ENCODE peak calls at places on chromosomes 6 and 20, in four cellular contexts. One of them, this sample, is unnamed.

GRCh38 chr6:25895773-25896172 is 21.7 kb upstream of the SLC17A3 start:
- DNase-seq in H1: no peak
- DNase-seq in HepG2: no peak
- DNase-seq in K562: no peak
- DNase-seq in this sample: no peak

GRCh38 chr20:61096463-61096862 is 155.6 kb upstream of the CDH4 start:
- DNase-seq in H1: no peak
- DNase-seq in HepG2: no peak
- DNase-seq in K562: no peak
- DNase-seq in this sample: no peak

GRCh38 chr6:73521351-73522254 is 771 bp upstream of the EEF1A1 start:
- DNase-seq in H1: no peak
- DNase-seq in HepG2: peak
- DNase-seq in K562: no peak
- DNase-seq in this sample: no peak

GRCh38 chr6:90462102-90462501 is 124.8 kb downstream of the MAP3K7 start:
- DNase-seq in H1: no peak
- DNase-seq in HepG2: no peak
- DNase-seq in K562: no peak
- DNase-seq in this sample: no peak

GRCh38 chr20:58692579-58693225 is at the start of gene NPEPL1:
- DNase-seq in H1: no peak
- DNase-seq in HepG2: no peak
- DNase-seq in K562: no peak
- DNase-seq in this sample: peak

GRCh38 chr6:35240838-35241801 is 18.4 kb upstream of the ZNF76 start:
- DNase-seq in H1: peak
- DNase-seq in HepG2: peak
- DNase-seq in K562: peak
- DNase-seq in this sample: peak

GRCh38 chr20:4088766-4089165 is 73.4 kb upstream of the RNF24 start:
- DNase-seq in H1: no peak
- DNase-seq in HepG2: no peak
- DNase-seq in K562: no peak
- DNase-seq in this sample: no peak

GRCh38 chr6:119355157-119355556 is 5.6 kb upstream of the MAN1A1 start:
- DNase-seq in H1: no peak
- DNase-seq in HepG2: no peak
- DNase-seq in K562: no peak
- DNase-seq in this sample: no peak

GRCh38 chr6:70353343-70353913 is 50.5 kb upstream of the COL9A1 start:
- DNase-seq in H1: no peak
- DNase-seq in HepG2: no peak
- DNase-seq in K562: no peak
- DNase-seq in this sample: no peak

GRCh38 chr6:119436583-119436982 is 87.0 kb upstream of the MAN1A1 start:
- DNase-seq in H1: no peak
- DNase-seq in HepG2: no peak
- DNase-seq in K562: peak
- DNase-seq in this sample: no peak

GRCh38 chr6:162467679-162468078 is 259.9 kb downstream of the PRKN start:
- DNase-seq in H1: no peak
- DNase-seq in HepG2: no peak
- DNase-seq in K562: no peak
- DNase-seq in this sample: no peak

GRCh38 chr20:57503035-57503658 is 21.8 kb downstream of the CTCFL start:
- DNase-seq in H1: no peak
- DNase-seq in HepG2: no peak
- DNase-seq in K562: no peak
- DNase-seq in this sample: no peak
- TF ChIP-seq ZNF274 in H1: no peak
- TF ChIP-seq ZNF274 in HepG2: no peak
- TF ChIP-seq ZNF274 in K562: no peak
- TF ChIP-seq ZNF274 in this sample: no peak

GRCh38 chr6:155273438-155273837 is 9.6 kb downstream of the CLDN20 start:
- DNase-seq in H1: no peak
- DNase-seq in HepG2: no peak
- DNase-seq in K562: peak
- DNase-seq in this sample: no peak
- H3K27ac ChIP-seq in H1: no peak
- H3K27ac ChIP-seq in HepG2: no peak
- H3K27ac ChIP-seq in K562: no peak
- H3K27ac ChIP-seq in this sample: no peak

DNA sequence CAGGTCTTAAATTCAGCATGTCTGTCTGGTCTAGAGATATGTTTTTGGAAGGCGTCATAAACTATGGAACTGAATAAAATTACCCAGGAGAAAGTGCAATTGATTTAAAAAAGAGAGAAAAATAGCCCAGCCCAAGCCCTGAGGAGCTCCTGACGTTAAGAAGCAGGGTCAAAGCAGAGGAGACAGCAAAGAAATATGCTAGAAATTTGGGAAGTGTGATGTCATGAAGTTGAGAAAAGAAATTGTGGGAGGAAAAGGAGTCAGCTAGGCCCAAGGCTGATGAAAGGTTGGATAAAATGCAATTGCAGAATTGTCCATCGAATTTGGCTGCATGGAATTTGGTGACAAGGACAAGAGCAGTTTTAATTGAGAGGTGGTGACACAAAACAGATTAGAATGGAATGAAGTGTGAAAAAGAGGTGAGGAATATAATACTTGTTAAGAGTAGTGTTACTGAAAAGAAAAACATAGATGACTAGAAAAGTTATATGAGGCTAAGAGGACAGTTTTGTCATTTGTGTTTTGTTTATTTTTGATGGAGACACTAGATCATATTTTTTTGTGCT is 381.6 kb downstream of the LAMA2 start:
- DNase-seq in H1: no peak
- DNase-seq in HepG2: no peak
- DNase-seq in K562: no peak
- DNase-seq in this sample: no peak
- TF ChIP-seq ZNF274 in H1: no peak
- TF ChIP-seq ZNF274 in HepG2: no peak
- TF ChIP-seq ZNF274 in K562: no peak
- TF ChIP-seq ZNF274 in this sample: no peak

GRCh38 chr6:79669766-79670165 is 38.6 kb downstream of the SH3BGRL2 start:
- DNase-seq in H1: no peak
- DNase-seq in HepG2: no peak
- DNase-seq in K562: no peak
- DNase-seq in this sample: no peak

GRCh38 chr6:79670789-79671188 is 39.7 kb downstream of the SH3BGRL2 start:
- DNase-seq in H1: no peak
- DNase-seq in HepG2: no peak
- DNase-seq in K562: no peak
- DNase-seq in this sample: no peak

GRCh38 chr6:79666633-79667032 is 35.5 kb downstream of the SH3BGRL2 start:
- DNase-seq in H1: no peak
- DNase-seq in HepG2: no peak
- DNase-seq in K562: no peak
- DNase-seq in this sample: no peak

GRCh38 chr6:79668381-79668780 is 37.3 kb downstream of the SH3BGRL2 start:
- DNase-seq in H1: no peak
- DNase-seq in HepG2: no peak
- DNase-seq in K562: no peak
- DNase-seq in this sample: no peak

DNA sequence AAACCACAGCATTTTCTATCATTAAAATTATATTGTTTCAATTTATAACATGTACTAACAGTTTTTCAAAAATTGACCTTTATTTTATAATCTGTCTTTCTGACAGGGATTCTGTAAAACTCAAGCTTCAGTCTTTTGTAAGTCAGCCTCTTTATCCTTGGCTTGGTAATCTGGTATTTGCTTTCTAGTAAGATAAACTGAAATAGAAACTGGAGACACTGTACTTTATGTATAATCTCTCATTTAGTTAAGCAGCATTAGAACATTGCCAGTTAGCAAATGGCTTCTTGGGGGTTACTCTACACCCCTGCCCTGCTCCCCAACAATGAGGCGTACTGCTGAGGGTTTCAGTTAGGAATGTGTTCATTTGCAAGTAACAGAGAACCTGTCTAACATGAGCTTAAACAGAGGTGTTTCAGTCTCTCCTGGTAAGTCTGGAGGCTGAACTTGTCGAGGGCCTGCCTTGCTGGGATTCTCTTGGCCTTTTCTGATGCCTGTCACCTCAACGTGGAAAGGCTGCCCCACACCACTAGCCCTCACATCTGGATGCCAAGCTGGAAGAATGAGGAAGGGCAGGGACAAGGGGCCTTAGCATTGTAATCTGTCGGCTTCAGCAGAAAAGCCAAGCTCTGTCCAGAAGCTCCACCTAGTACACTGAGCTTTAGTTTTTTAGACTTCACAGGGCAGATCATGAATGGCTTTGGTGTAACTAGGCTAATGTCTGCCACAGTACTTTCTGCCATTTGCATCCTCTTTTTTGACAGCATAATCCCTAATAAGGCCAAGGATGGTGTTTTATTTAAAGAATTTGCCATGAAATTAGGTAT is 34.8 kb downstream of the SH3BGRL2 start:
- DNase-seq in H1: no peak
- DNase-seq in HepG2: no peak
- DNase-seq in K562: no peak
- DNase-seq in this sample: no peak
- H3K27ac ChIP-seq in H1: no peak
- H3K27ac ChIP-seq in HepG2: no peak
- H3K27ac ChIP-seq in K562: no peak
- H3K27ac ChIP-seq in this sample: no peak

This sample was measured in HCT116.